ENCODE peak calls at places on chromosomes 11 and 22, in four cellular contexts. Z, W, L and B are unnamed samples.

GRCh38 chr11:61699737-61700160 is 19.6 kb downstream of the DAGLA start:
- ATAC-seq in Z (no peak), L (no peak), W (no peak), B (no peak)

GRCh38 chr11:15327786-15328231 is 213.1 kb downstream of the INSC start:
- ATAC-seq in W (peak; percentile 41), Z (no peak), L (peak; percentile 66), B (no peak)

GRCh38 chr11:15968461-15969130 is 387.8 kb downstream of the SOX6 start:
- ATAC-seq in L (no peak), W (no peak), Z (peak; percentile 74), B (no peak)

GRCh38 chr11:9626778-9627394 is 37.0 kb upstream of the SWAP70 start:
- ATAC-seq in Z (peak; percentile 36), W (no peak), L (peak; percentile 23), B (no peak)

GRCh38 chr22:49867303-49868250 is 13.9 kb downstream of the ZBED4 start:
- ATAC-seq in Z (no peak), L (no peak), W (no peak), B (peak; percentile 68)

GRCh38 chr11:111765320-111765983 is 737 bp downstream of the PPP2R1B start:
- ATAC-seq in Z (peak; percentile 25), L (no peak), W (no peak), B (peak; percentile 34)

GRCh38 chr11:30342736-30343166 is 19.8 kb downstream of the ARL14EP start:
- ATAC-seq in L (no peak), W (no peak), Z (no peak), B (peak; percentile 21)

GRCh38 chr11:67691149-67691548 is 16.7 kb upstream of the ALDH3B2 start:
- ATAC-seq in W (no peak), Z (no peak), L (no peak), B (no peak)

GRCh38 chr11:34583818-34584217 is 37.1 kb upstream of the EHF start:
- ATAC-seq in W (no peak), L (no peak), Z (no peak), B (no peak)

GRCh38 chr22:35978889-35979288 is 49.7 kb downstream of the RBFOX2 start:
- ATAC-seq in L (no peak), Z (no peak), W (no peak), B (no peak)

GRCh38 chr11:130187096-130187495 is 27.5 kb downstream of the ST14 start:
- ATAC-seq in Z (no peak), W (no peak), L (no peak), B (no peak)

GRCh38 chr11:2578934-2579280 is 120.9 kb downstream of the KCNQ1OT1 start:
- ATAC-seq in Z (no peak), W (no peak), L (no peak), B (no peak)

GRCh38 chr11:58444285-58444684 is 2.2 kb upstream of the OR5B12 start:
- ATAC-seq in W (no peak), L (no peak), Z (no peak), B (no peak)

GRCh38 chr22:39852799-39853198 is 40.8 kb downstream of the ENTHD1 start:
- ATAC-seq in W (no peak), Z (no peak), L (no peak), B (no peak)

GRCh38 chr11:44760917-44761545 is 34.3 kb downstream of the TSPAN18 start:
- ATAC-seq in Z (peak; percentile 97), W (no peak), L (peak; percentile 79), B (no peak)

GRCh38 chr11:118078972-118079411 is 2.1 kb downstream of the TMPRSS4 start:
- ATAC-seq in L (no peak), W (no peak), Z (no peak), B (no peak)

GRCh38 chr11:95659088-95659487 is 130.5 kb downstream of the FAM76B start:
- ATAC-seq in Z (no peak), L (no peak), W (no peak), B (no peak)

GRCh38 chr11:76685237-76685636 is 14.7 kb upstream of the LRRC32 start:
- ATAC-seq in Z (no peak), L (no peak), W (no peak), B (no peak)

GRCh38 chr11:103662880-103663279 is 373.6 kb upstream of the DDI1 start:
- ATAC-seq in L (no peak), W (no peak), Z (no peak), B (no peak)

GRCh38 chr11:12692238-12693074 is 18.2 kb downstream of the TEAD1 start:
- ATAC-seq in W (no peak), Z (peak; percentile 36), L (peak; percentile 66), B (no peak)

GRCh38 chr11:120227228-120227852 is 12.6 kb upstream of the POU2F3 start:
- ATAC-seq in W (peak; percentile 46), Z (no peak), L (no peak), B (peak; percentile 38)

GRCh38 chr11:60204922-60205321 is 22.0 kb upstream of the MS4A6A start:
- ATAC-seq in L (no peak), Z (no peak), W (no peak), B (peak; percentile 34)

GRCh38 chr22:16845465-16845864 is 20.3 kb upstream of the XKR3 start:
- ATAC-seq in W (no peak), Z (no peak), L (no peak), B (no peak)

GRCh38 chr11:119317592-119318239 is 786 bp upstream of the MCAM start:
- ATAC-seq in L (no peak), W (no peak), Z (no peak), B (no peak)

GRCh38 chr11:131537196-131537595 is 166.8 kb downstream of the NTM start:
- ATAC-seq in L (no peak), W (no peak), Z (no peak), B (no peak)

GRCh38 chr11:123653997-123654565 is 343 bp downstream of the SCN3B start:
- ATAC-seq in Z (peak; percentile 41), W (peak; percentile 73), L (peak; percentile 84), B (peak; percentile 58)

GRCh38 chr11:87895021-87895420 is 280.2 kb downstream of the RAB38 start:
- ATAC-seq in L (no peak), Z (no peak), W (no peak), B (no peak)

GRCh38 chr11:69465236-69466000 is 16.0 kb upstream of the LINC01488 start:
- ATAC-seq in W (no peak), L (no peak), Z (no peak), B (no peak)